ENCODE peak calls at places on chromosomes 1 and 21, in nine cellular contexts. V is sigmoid colon, E is heart left ventricle, O is fibroblast of lung, Q is body of pancreas, N is uterus, F is left ventricle myocardium inferior, W is adrenal gland, P is heart right ventricle. Z is an unnamed sample.

GRCh38 chr1:117600966-117601365 is 4.9 kb upstream of the TENT5C start:
- DNase-seq in N (peak; percentile 11), P (no peak), V (no peak), W (no peak), F (peak; percentile 28), Q (no peak), E (peak; percentile 53), O (peak; percentile 89), Z (peak; percentile 70)

GRCh38 chr1:221458430-221459156 is 283.3 kb downstream of the DUSP10 start:
- DNase-seq in V (no peak), F (no peak), W (no peak), E (no peak), O (peak; percentile 55), Q (no peak), P (no peak), N (no peak), Z (no peak)

GRCh38 chr1:89708727-89709375 is 75.9 kb downstream of the LRRC8C start:
- DNase-seq in O (peak; percentile 55), N (no peak), V (no peak), E (no peak), F (no peak), Q (no peak), P (no peak), W (no peak), Z (no peak)

GRCh38 chr1:246416261-246416660 is 90.8 kb downstream of the SMYD3 start:
- DNase-seq in F (no peak), N (no peak), V (no peak), E (no peak), P (no peak), Q (no peak), W (no peak), O (peak; percentile 53), Z (no peak)

GRCh38 chr1:32241011-32241763 is 5.8 kb upstream of the FAM167B start:
- DNase-seq in N (peak; percentile 52), E (peak; percentile 65), W (peak; percentile 80), F (peak; percentile 65), Q (peak; percentile 76), O (peak; percentile 68), V (peak; percentile 84), P (peak; percentile 51), Z (peak; percentile 87)

GRCh38 chr1:34500451-34500850 is 254.4 kb upstream of the GJB5 start:
- DNase-seq in Q (peak; percentile 22), P (peak; percentile 18), F (peak; percentile 17), V (no peak), N (no peak), W (peak; percentile 24), E (peak; percentile 25), O (peak; percentile 16), Z (no peak)

GRCh38 chr1:225990705-225991464 is 8.3 kb downstream of the SDE2 start:
- DNase-seq in O (no peak), V (no peak), W (no peak), E (no peak), Q (no peak), P (no peak), N (no peak), F (no peak), Z (no peak)

GRCh38 chr1:96145486-96145885 is 576.1 kb upstream of the PTBP2 start:
- DNase-seq in E (no peak), Q (no peak), W (no peak), V (no peak), P (no peak), N (no peak), O (peak; percentile 1), F (no peak), Z (no peak)

GRCh38 chr1:51410568-51411460 is 80.5 kb upstream of the TTC39A start:
- DNase-seq in F (no peak), W (no peak), N (no peak), Q (no peak), V (no peak), P (no peak), E (no peak), O (peak; percentile 70), Z (no peak)

GRCh38 chr1:224070521-224070920 is 43.4 kb upstream of the FBXO28 start:
- DNase-seq in F (no peak), E (no peak), V (no peak), W (no peak), P (no peak), N (no peak), Q (no peak), O (no peak), Z (no peak)

GRCh38 chr1:218281285-218281684 is 3.8 kb upstream of the RRP15 start:
- DNase-seq in N (no peak), P (no peak), W (no peak), V (no peak), Q (no peak), O (no peak), E (no peak), F (no peak), Z (no peak)

GRCh38 chr1:230113605-230114241 is 46.7 kb downstream of the GALNT2 start:
- DNase-seq in W (peak; percentile 95), F (no peak), O (peak; percentile 97), E (no peak), N (no peak), P (peak; percentile 40), Q (no peak), V (peak; percentile 71), Z (no peak)

GRCh38 chr1:164611754-164612642 is 53.0 kb downstream of the PBX1 start:
- DNase-seq in P (peak; percentile 33), N (no peak), V (no peak), F (no peak), Q (peak; percentile 81), O (peak; percentile 95), W (peak; percentile 68), E (peak; percentile 31), Z (peak; percentile 71)

GRCh38 chr1:198465201-198466144 is 75.0 kb downstream of the ATP6V1G3 start:
- DNase-seq in F (no peak), W (no peak), N (no peak), E (no peak), Q (no peak), P (peak; percentile 5), V (no peak), O (peak; percentile 64), Z (no peak)

GRCh38 chr21:34911360-34911759 is 137.7 kb downstream of the RUNX1 start:
- DNase-seq in W (no peak), F (peak; percentile 16), E (no peak), P (no peak), O (no peak), N (no peak), V (no peak), Q (no peak), Z (no peak)
- H3K4me1 ChIP-seq in W (peaks cover 9% of the 10 kb centered on the region), F (no peaks in the 10 kb centered on the region), E (no peaks in the 10 kb centered on the region), P (no peaks in the 10 kb centered on the region), O (peaks cover 26% of the 10 kb centered on the region), N (no peaks in the 10 kb centered on the region), V (no peaks in the 10 kb centered on the region), Q (no peaks in the 10 kb centered on the region), Z (no peaks in the 10 kb centered on the region)

DNA sequence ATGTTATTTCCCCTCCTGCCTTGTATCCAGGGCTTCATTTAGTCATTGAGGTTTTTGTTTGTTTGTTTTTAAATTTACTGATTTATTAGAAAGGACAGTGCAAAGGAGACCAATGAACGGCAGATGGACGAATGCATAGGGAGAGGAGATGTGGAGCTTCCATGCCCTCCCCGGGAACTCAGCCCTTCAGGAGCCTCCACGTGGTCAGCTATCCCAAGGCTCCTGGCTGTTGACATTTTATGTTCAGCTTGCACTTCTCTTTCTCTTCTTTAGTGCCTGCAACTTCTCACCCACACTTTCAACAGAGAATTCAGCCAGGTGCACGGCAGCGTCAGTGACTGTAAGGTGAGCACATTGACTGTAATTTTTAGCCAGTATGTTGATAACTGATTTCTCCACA is 30.7 kb upstream of the PGD start:
- DNase-seq in N (no peak), O (no peak), F (no peak), W (no peak), V (no peak), Q (no peak), P (no peak), E (no peak), Z (no peak)
- H3K36me3 ChIP-seq in N (no peaks in the 10 kb centered on the region), O (peaks cover 2% of the 10 kb centered on the region), F (peaks cover 71% of the 10 kb centered on the region), W (peaks cover 79% of the 10 kb centered on the region), V (peaks cover 97% of the 10 kb centered on the region), Q (peaks cover 20% of the 10 kb centered on the region), P (peaks cover 5% of the 10 kb centered on the region), E (peaks cover 83% of the 10 kb centered on the region), Z (peaks cover 83% of the 10 kb centered on the region)

DNA sequence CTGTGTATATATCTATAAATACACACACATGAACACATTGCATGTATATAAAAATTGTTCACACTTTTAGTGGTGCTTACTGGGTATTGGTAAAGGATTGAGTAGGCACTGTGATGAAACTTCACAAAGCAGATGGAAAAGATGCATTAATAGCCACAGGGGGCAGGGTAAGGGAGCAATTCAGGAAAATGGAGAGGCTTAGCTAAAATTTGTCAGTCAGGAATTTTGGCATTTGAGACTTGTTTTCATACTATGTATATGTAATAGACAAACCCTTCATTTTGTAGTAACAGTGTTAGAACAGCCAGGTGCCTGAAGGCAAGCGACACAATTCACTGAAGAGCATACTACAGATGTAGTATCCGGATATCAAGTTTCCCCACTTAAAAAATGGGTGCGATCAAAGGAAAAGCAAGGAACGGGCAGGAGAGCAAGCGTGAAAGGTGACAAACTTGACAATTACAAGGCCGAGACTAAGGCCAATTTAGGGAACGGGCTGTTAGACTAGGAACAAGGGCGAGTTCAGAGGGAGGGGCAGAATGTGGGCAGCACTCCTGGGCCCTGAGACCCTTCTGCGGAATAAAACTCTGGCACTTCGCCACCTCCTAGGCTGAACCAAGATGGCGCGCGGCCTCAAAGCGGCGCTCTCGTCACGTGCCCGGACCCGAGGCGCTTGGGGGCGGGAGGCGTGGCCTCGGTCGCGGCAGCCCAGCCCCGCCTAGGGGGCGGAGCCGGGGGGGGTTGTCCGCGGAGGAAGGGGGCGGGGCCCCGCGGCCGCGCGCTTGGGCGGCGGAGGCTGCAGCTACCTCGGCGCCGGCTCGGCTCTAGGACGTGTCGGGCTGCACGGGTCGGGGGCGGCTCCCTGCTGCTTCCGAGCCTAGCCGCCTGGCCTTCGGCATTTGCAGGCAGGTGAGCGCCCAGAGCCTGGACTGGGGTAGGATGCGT is at the start of gene PPFIA4:
- DNase-seq in P (peak; percentile 86), N (peak; percentile 85), E (peak; percentile 89), O (peak; percentile 70), Q (peak; percentile 89), V (peak; percentile 93), W (peak; percentile 92), F (peak; percentile 87), Z (no peak)
- TF ChIP-seq CTCF in P (no peak), N (no peak), E (peak; percentile 4), O (no peak), Q (no peak), V (no peak), W (no peak), F (no peak), Z (no peak)

GRCh38 chr1:39214998-39215873 is 10.7 kb downstream of the MACF1 start:
- DNase-seq in V (no peak), Q (no peak), F (no peak), W (no peak), N (no peak), P (peak; percentile 38), O (peak; percentile 53), E (peak; percentile 33), Z (no peak)

GRCh38 chr1:39212499-39212898 is 8.0 kb downstream of the MACF1 start:
- DNase-seq in P (no peak), N (no peak), W (no peak), Q (no peak), E (no peak), V (no peak), F (no peak), O (no peak), Z (no peak)

GRCh38 chr1:39214714-39214997 is 10.2 kb downstream of the MACF1 start:
- DNase-seq in V (no peak), Q (no peak), F (no peak), O (no peak), N (no peak), E (no peak), P (no peak), W (no peak), Z (no peak)

GRCh38 chr1:39213511-39214002 is 9.1 kb downstream of the MACF1 start:
- DNase-seq in E (no peak), V (no peak), W (no peak), N (no peak), Q (no peak), F (no peak), O (peak; percentile 89), P (no peak), Z (no peak)

GRCh38 chr1:39214021-39214713 is 9.7 kb downstream of the MACF1 start:
- DNase-seq in E (peak; percentile 53), Q (no peak), P (peak; percentile 46), V (no peak), O (peak; percentile 74), F (peak; percentile 39), N (no peak), W (peak; percentile 38), Z (no peak)
- H3K4me1 ChIP-seq in E (peaks cover 26% of the 10 kb centered on the region), Q (peaks cover 35% of the 10 kb centered on the region), P (peaks cover 49% of the 10 kb centered on the region), V (peaks cover 59% of the 10 kb centered on the region), O (peaks cover 10% of the 10 kb centered on the region), F (peaks cover 82% of the 10 kb centered on the region), N (peaks cover 5% of the 10 kb centered on the region), W (peaks cover 40% of the 10 kb centered on the region), Z (peaks cover 14% of the 10 kb centered on the region)